ENCODE peak calls at places on chromosomes 6 and 20, in five cellular contexts. E is fibroblast of lung, A is PC-3, X is HCT116, U is neuronal stem cell. Q is an unnamed sample.

GRCh38 chr6:157714153-157714490 is 108.9 kb upstream of the SNX9 start:
- DNase-seq in U (no peak), E (peak; percentile 42), X (no peak), A (no peak), Q (no peak)

GRCh38 chr20:18103497-18103896 is 34.2 kb upstream of the KAT14 start:
- DNase-seq in U (no peak), X (no peak), A (no peak), E (no peak), Q (no peak)

GRCh38 chr6:136959471-136959891 is 37.4 kb downstream of the SLC35D3 start:
- DNase-seq in U (no peak), A (no peak), X (no peak), E (no peak), Q (peak; percentile 75)

GRCh38 chr6:108635505-108636226 is 74.9 kb downstream of the FOXO3 start:
- DNase-seq in X (no peak), E (no peak), A (no peak), U (no peak), Q (no peak)

GRCh38 chr6:8579372-8579771 is 144.0 kb upstream of the SLC35B3 start:
- DNase-seq in A (no peak), E (no peak), U (no peak), X (no peak), Q (no peak)

GRCh38 chr6:95519228-95520037 is 57.9 kb upstream of the MANEA start:
- DNase-seq in A (no peak), X (no peak), E (no peak), U (no peak), Q (peak; percentile 59)

GRCh38 chr6:144284753-144285547 is at the start of gene UTRN:
- DNase-seq in X (no peak), E (peak; percentile 85), A (peak; percentile 69), U (peak; percentile 88), Q (peak; percentile 95)

GRCh38 chr6:15852289-15852688 is 189.5 kb upstream of the DTNBP1 start:
- DNase-seq in U (no peak), A (no peak), E (no peak), X (no peak), Q (no peak)

GRCh38 chr20:32062776-32063170 is 10.7 kb downstream of the HCK start:
- DNase-seq in X (no peak), A (no peak), E (no peak), U (no peak), Q (no peak)

GRCh38 chr20:40494238-40494637 is 194.8 kb downstream of the MAFB start:
- DNase-seq in U (no peak), A (no peak), E (no peak), X (no peak), Q (no peak)

GRCh38 chr6:41182069-41183034 is 18.6 kb downstream of the TREML2 start:
- DNase-seq in U (peak; percentile 24), A (peak; percentile 62), X (peak; percentile 59), E (peak; percentile 51), Q (peak; percentile 84)

GRCh38 chr20:46218656-46219055 is 89.6 kb downstream of the CDH22 start:
- DNase-seq in E (no peak), A (no peak), U (no peak), X (no peak), Q (no peak)

GRCh38 chr20:54221996-54222890 is 14.4 kb downstream of the PFDN4 start:
- DNase-seq in X (no peak), E (no peak), A (no peak), U (no peak), Q (peak; percentile 60)

GRCh38 chr6:72621243-72622093 is at the start of gene KCNQ5:
- DNase-seq in U (no peak), X (no peak), E (no peak), A (no peak), Q (peak; percentile 82)

GRCh38 chr6:129186988-129187387 is 304.1 kb downstream of the LAMA2 start:
- DNase-seq in U (no peak), X (peak; percentile 73), E (peak; percentile 73), A (peak; percentile 87), Q (no peak)

DNA sequence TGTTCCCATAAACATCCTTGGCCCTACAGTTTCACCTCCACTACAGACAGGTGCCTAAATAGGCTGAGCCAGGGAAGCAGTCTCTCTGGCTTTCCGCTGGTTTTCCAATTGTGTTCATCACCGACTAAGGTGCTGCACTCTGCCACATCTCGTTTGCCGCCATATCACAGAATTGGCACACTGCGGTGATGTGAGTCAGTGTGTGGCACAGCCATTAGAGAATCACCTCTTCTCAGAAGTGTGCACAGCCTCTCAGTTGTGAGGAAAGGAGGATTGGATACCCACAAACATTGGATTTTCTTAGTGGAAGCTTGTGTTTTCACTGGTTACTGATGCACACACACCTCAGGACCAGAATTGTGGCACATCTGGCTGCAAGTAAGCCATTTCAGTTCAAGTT is 507.1 kb downstream of the LMBRD1 start:
- DNase-seq in U (no peak), A (no peak), E (no peak), X (no peak), Q (no peak)
- H3K4me1 ChIP-seq in U (no peaks in the 10 kb centered on the region), A (no peaks in the 10 kb centered on the region), E (no peaks in the 10 kb centered on the region), X (no peaks in the 10 kb centered on the region), Q (no peaks in the 10 kb centered on the region)

GRCh38 chr6:27290850-27291208 is 21.2 kb downstream of the POM121L2 start:
- DNase-seq in A (no peak), E (no peak), U (no peak), X (no peak), Q (no peak)
- H3K27me3 ChIP-seq in A (no peaks in the 10 kb centered on the region), E (peaks cover 14% of the 10 kb centered on the region), U (peaks cover 7% of the 10 kb centered on the region), X (no peaks in the 10 kb centered on the region), Q (peaks cover 61% of the 10 kb centered on the region)

GRCh38 chr6:33770833-33771341 is 18.0 kb downstream of the LEMD2 start:
- DNase-seq in A (no peak), U (no peak), X (no peak), E (no peak), Q (no peak)
- H3K9ac ChIP-seq in A (no peak overlapping the region), U (no peak overlapping the region), X (no peak overlapping the region), E (peak overlapping the region; percentile 20), Q (no peak overlapping the region)

GRCh38 chr6:166618866-166619761 is 7.9 kb downstream of the RPS6KA2 start:
- DNase-seq in X (no peak), A (no peak), U (no peak), E (peak; percentile 54), Q (peak; percentile 52)

GRCh38 chr6:166618251-166618650 is 8.8 kb downstream of the RPS6KA2 start:
- DNase-seq in X (no peak), E (no peak), A (no peak), U (no peak), Q (peak; percentile 32)

GRCh38 chr6:166615059-166615770 is 11.8 kb downstream of the RPS6KA2 start:
- DNase-seq in E (no peak), X (no peak), A (no peak), U (no peak), Q (peak; percentile 56)

GRCh38 chr6:166616261-166617226 is 10.5 kb downstream of the RPS6KA2 start:
- DNase-seq in U (no peak), E (no peak), X (no peak), A (no peak), Q (peak; percentile 40)

GRCh38 chr6:166617359-166617758 is 9.7 kb downstream of the RPS6KA2 start:
- DNase-seq in U (no peak), E (no peak), A (no peak), X (no peak), Q (no peak)
- H3K4me1 ChIP-seq in U (no peaks in the 10 kb centered on the region), E (peaks cover 48% of the 10 kb centered on the region), A (peaks cover 24% of the 10 kb centered on the region), X (no peaks in the 10 kb centered on the region), Q (peaks cover 2% of the 10 kb centered on the region)

DNA sequence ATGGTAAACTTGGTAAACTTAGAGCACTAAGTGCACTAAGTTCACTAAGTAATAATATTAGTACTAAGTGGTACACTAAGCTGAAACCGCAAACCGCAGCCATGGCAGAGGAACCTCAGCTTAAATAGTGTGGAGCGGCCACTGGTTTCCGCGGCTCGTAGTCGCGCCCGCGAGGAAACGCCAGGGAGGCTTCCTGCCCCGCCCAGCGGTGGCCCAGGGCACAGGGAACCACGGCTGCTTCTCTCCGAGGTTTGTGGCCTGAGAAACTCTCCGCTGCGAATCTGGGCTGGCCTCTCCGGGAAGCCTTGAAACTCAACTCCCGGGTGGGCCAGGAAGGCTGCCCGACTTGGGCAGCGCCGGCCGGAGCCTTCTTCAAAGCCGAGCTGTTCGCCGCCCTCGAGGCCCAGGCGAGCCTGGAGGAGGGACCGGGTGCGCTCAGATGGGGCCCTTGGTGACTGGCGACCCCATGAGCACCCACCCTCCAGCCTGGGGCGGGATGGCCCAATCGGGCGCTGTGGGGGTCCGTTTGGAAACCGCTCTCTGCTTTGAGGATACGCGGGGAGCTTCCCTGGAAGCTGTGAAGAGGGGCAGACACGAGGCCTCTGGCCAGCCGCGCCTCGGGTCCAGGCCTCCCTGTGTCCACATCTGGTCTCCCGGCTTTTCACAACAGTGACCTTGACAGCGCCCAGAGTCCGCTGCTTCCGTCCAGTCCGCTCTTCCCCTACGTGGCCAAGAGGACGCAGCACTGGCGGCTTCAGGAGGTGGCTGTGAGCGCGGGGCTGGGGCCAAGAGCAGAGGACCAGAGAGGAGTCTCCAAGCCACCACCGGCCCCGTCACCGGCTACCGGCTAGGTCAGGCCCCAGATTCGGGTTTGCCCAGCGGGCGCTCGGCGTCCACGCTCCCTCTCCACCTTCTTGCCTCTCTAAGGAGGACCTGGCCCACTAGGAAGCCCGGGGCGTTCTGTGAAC is 25.4 kb upstream of the HLA-E start:
- DNase-seq in A (peak; percentile 72), X (no peak), E (peak; percentile 58), U (no peak), Q (no peak)
- H3K27me3 ChIP-seq in A (peaks cover 86% of the 10 kb centered on the region), X (peaks cover 8% of the 10 kb centered on the region), E (peaks cover 82% of the 10 kb centered on the region), U (peaks cover 16% of the 10 kb centered on the region), Q (peaks cover 98% of the 10 kb centered on the region)

GRCh38 chr6:52511163-52511562 is 65.7 kb downstream of the TRAM2 start:
- DNase-seq in X (no peak), A (no peak), E (no peak), U (no peak), Q (no peak)
- H3K9ac ChIP-seq in X (peak overlapping the region; percentile 39), A (no peak overlapping the region), E (no peak overlapping the region), U (no peak overlapping the region), Q (no peak overlapping the region)

GRCh38 chr6:6690144-6690483 is 101.6 kb downstream of the LY86 start:
- DNase-seq in X (no peak), E (no peak), U (no peak), A (no peak), Q (no peak)

GRCh38 chr6:6688283-6688682 is 99.8 kb downstream of the LY86 start:
- DNase-seq in X (no peak), E (peak; percentile 25), U (no peak), A (no peak), Q (peak; percentile 56)

GRCh38 chr6:6686748-6687601 is 98.5 kb downstream of the LY86 start:
- DNase-seq in U (peak; percentile 90), E (peak; percentile 63), X (peak; percentile 93), A (peak; percentile 99), Q (peak; percentile 99)

GRCh38 chr6:6688951-6689350 is 100.4 kb downstream of the LY86 start:
- DNase-seq in E (no peak), A (no peak), U (no peak), X (no peak), Q (no peak)

GRCh38 chr6:6689413-6690143 is 101.1 kb downstream of the LY86 start:
- DNase-seq in U (no peak), E (peak; percentile 67), A (peak; percentile 83), X (no peak), Q (no peak)
- H3K4me1 ChIP-seq in U (no peaks in the 10 kb centered on the region), E (no peaks in the 10 kb centered on the region), A (peaks cover 42% of the 10 kb centered on the region), X (peaks cover 9% of the 10 kb centered on the region), Q (peaks cover under 1% of the 10 kb centered on the region)